ENCODE peak calls at places on chromosomes 4 and X, in four cellular contexts. One of them, this sample, is unnamed.

GRCh38 chrX:83508006-83508405 is at the start of gene POU3F4:
- DNase-seq in HL-60: no peak
- DNase-seq in esophagus squamous epithelium: no peak
- DNase-seq in transverse colon: no peak
- DNase-seq in this sample: peak; percentile 78

GRCh38 chr4:8402640-8403039 is 37.9 kb downstream of the ACOX3 start:
- DNase-seq in HL-60: no peak
- DNase-seq in esophagus squamous epithelium: no peak
- DNase-seq in transverse colon: no peak
- DNase-seq in this sample: no peak

GRCh38 chr4:77802406-77802805 is 16.8 kb downstream of the CNOT6L start:
- DNase-seq in HL-60: no peak
- DNase-seq in esophagus squamous epithelium: no peak
- DNase-seq in transverse colon: no peak
- DNase-seq in this sample: no peak

GRCh38 chr4:150164956-150165355 is 86.7 kb downstream of the DCLK2 start:
- DNase-seq in HL-60: no peak
- DNase-seq in esophagus squamous epithelium: no peak
- DNase-seq in transverse colon: no peak
- DNase-seq in this sample: no peak

GRCh38 chr4:41144812-41145211 is 69.5 kb downstream of the APBB2 start:
- DNase-seq in HL-60: no peak
- DNase-seq in esophagus squamous epithelium: no peak
- DNase-seq in transverse colon: no peak
- DNase-seq in this sample: no peak

GRCh38 chr4:169385356-169385755 is 114.6 kb upstream of the SH3RF1 start:
- DNase-seq in HL-60: no peak
- DNase-seq in esophagus squamous epithelium: no peak
- DNase-seq in transverse colon: no peak
- DNase-seq in this sample: no peak

GRCh38 chr4:165234766-165235165 is 27.4 kb downstream of the KLHL2 start:
- DNase-seq in HL-60: no peak
- DNase-seq in esophagus squamous epithelium: no peak
- DNase-seq in transverse colon: no peak
- DNase-seq in this sample: no peak

GRCh38 chr4:142671516-142671915 is 174.6 kb downstream of the INPP4B start:
- DNase-seq in HL-60: no peak
- DNase-seq in esophagus squamous epithelium: no peak
- DNase-seq in transverse colon: no peak
- DNase-seq in this sample: peak; percentile 2

GRCh38 chr4:77538144-77538543 is 67.5 kb upstream of the CXCL13 start:
- DNase-seq in HL-60: no peak
- DNase-seq in esophagus squamous epithelium: no peak
- DNase-seq in transverse colon: no peak
- DNase-seq in this sample: no peak

GRCh38 chr4:114694770-114695169 is 96.2 kb downstream of the UGT8 start:
- DNase-seq in HL-60: no peak
- DNase-seq in esophagus squamous epithelium: no peak
- DNase-seq in transverse colon: no peak
- DNase-seq in this sample: no peak

GRCh38 chrX:115372026-115372610 is 82.6 kb downstream of the LUZP4 start:
- DNase-seq in HL-60: no peak
- DNase-seq in esophagus squamous epithelium: no peak
- DNase-seq in transverse colon: no peak
- DNase-seq in this sample: no peak

GRCh38 chr4:64584981-64585557 is 175.8 kb upstream of the TECRL start:
- DNase-seq in HL-60: peak; percentile 12
- DNase-seq in esophagus squamous epithelium: no peak
- DNase-seq in transverse colon: no peak
- DNase-seq in this sample: peak; percentile 5

GRCh38 chr4:189046642-189047041 is 894.0 kb upstream of the FRG1 start:
- DNase-seq in HL-60: no peak
- DNase-seq in esophagus squamous epithelium: no peak
- DNase-seq in transverse colon: no peak
- DNase-seq in this sample: peak; percentile 42

GRCh38 chr4:24979554-24979953 is 51.2 kb downstream of the LGI2 start:
- DNase-seq in HL-60: peak; percentile 93
- DNase-seq in esophagus squamous epithelium: no peak
- DNase-seq in transverse colon: peak; percentile 20
- DNase-seq in this sample: no peak

GRCh38 chr4:88866862-88867550 is 169.4 kb upstream of the NAP1L5 start:
- DNase-seq in HL-60: no peak
- DNase-seq in esophagus squamous epithelium: no peak
- DNase-seq in transverse colon: no peak
- DNase-seq in this sample: no peak

GRCh38 chrX:105706041-105706440 is 116.3 kb upstream of the NRK start:
- DNase-seq in HL-60: no peak
- DNase-seq in esophagus squamous epithelium: no peak
- DNase-seq in transverse colon: no peak
- DNase-seq in this sample: no peak

GRCh38 chr4:4693258-4693657 is 151.4 kb upstream of the STX18 start:
- DNase-seq in HL-60: no peak
- DNase-seq in esophagus squamous epithelium: no peak
- DNase-seq in transverse colon: no peak
- DNase-seq in this sample: no peak

GRCh38 chr4:29704059-29704458 is 1016.1 kb upstream of the PCDH7 start:
- DNase-seq in HL-60: no peak
- DNase-seq in esophagus squamous epithelium: no peak
- DNase-seq in transverse colon: no peak
- DNase-seq in this sample: no peak

GRCh38 chrX:79573760-79574159 is 206.6 kb upstream of the ITM2A start:
- DNase-seq in HL-60: no peak
- DNase-seq in esophagus squamous epithelium: no peak
- DNase-seq in transverse colon: no peak
- DNase-seq in this sample: no peak

GRCh38 chr4:82711158-82711785 is 87.3 kb downstream of the SCD5 start:
- DNase-seq in HL-60: no peak
- DNase-seq in esophagus squamous epithelium: no peak
- DNase-seq in transverse colon: no peak
- DNase-seq in this sample: no peak

GRCh38 chr4:169120624-169121023 is 110.6 kb upstream of the CBR4 start:
- DNase-seq in HL-60: no peak
- DNase-seq in esophagus squamous epithelium: no peak
- DNase-seq in transverse colon: no peak
- DNase-seq in this sample: no peak

GRCh38 chr4:41517747-41518146 is 20.2 kb upstream of the LIMCH1 start:
- DNase-seq in HL-60: no peak
- DNase-seq in esophagus squamous epithelium: no peak
- DNase-seq in transverse colon: no peak
- DNase-seq in this sample: no peak

GRCh38 chrX:7147431-7147977 is at the start of gene STS:
- DNase-seq in HL-60: no peak
- DNase-seq in esophagus squamous epithelium: peak; percentile 6
- DNase-seq in transverse colon: peak; percentile 52
- DNase-seq in this sample: no peak

GRCh38 chr4:89357787-89358186 is 50.2 kb upstream of the GPRIN3 start:
- DNase-seq in HL-60: no peak
- DNase-seq in esophagus squamous epithelium: no peak
- DNase-seq in transverse colon: no peak
- DNase-seq in this sample: no peak

GRCh38 chr4:115376866-115377265 is 263.4 kb upstream of the NDST4 start:
- DNase-seq in HL-60: no peak
- DNase-seq in esophagus squamous epithelium: no peak
- DNase-seq in transverse colon: no peak
- DNase-seq in this sample: no peak

GRCh38 chr4:139955600-139955999 is 198.4 kb downstream of the MAML3 start:
- DNase-seq in HL-60: no peak
- DNase-seq in esophagus squamous epithelium: no peak
- DNase-seq in transverse colon: no peak
- DNase-seq in this sample: peak; percentile 17

GRCh38 chr4:55635760-55636621 is at the start of gene NMU:
- DNase-seq in HL-60: no peak
- DNase-seq in esophagus squamous epithelium: no peak
- DNase-seq in transverse colon: peak; percentile 54
- DNase-seq in this sample: peak; percentile 77

GRCh38 chr4:72909461-72909860 is 160.1 kb downstream of the COX18 start:
- DNase-seq in HL-60: no peak
- DNase-seq in esophagus squamous epithelium: no peak
- DNase-seq in transverse colon: no peak
- DNase-seq in this sample: peak; percentile 70

GRCh38 chrX:70478521-70478920 is 33.9 kb downstream of the DLG3 start:
- DNase-seq in HL-60: no peak
- DNase-seq in esophagus squamous epithelium: no peak
- DNase-seq in transverse colon: no peak
- DNase-seq in this sample: no peak

GRCh38 chrX:108167211-108167872 is 75.8 kb downstream of the ATG4A start:
- DNase-seq in HL-60: no peak
- DNase-seq in esophagus squamous epithelium: no peak
- DNase-seq in transverse colon: no peak
- DNase-seq in this sample: no peak

GRCh38 chr4:74451214-74451661 is 6.3 kb downstream of the AREG start:
- DNase-seq in HL-60: peak; percentile 38
- DNase-seq in esophagus squamous epithelium: no peak
- DNase-seq in transverse colon: no peak
- DNase-seq in this sample: no peak

GRCh38 chr4:178198691-178199090 is 756.5 kb upstream of the AGA start:
- DNase-seq in HL-60: no peak
- DNase-seq in esophagus squamous epithelium: no peak
- DNase-seq in transverse colon: no peak
- DNase-seq in this sample: no peak

GRCh38 chrX:5708209-5708608 is 520.5 kb downstream of the NLGN4X start:
- DNase-seq in HL-60: no peak
- DNase-seq in esophagus squamous epithelium: no peak
- DNase-seq in transverse colon: no peak
- DNase-seq in this sample: no peak

GRCh38 chr4:152430507-152430906 is 105.4 kb downstream of the FBXW7 start:
- DNase-seq in HL-60: no peak
- DNase-seq in esophagus squamous epithelium: no peak
- DNase-seq in transverse colon: no peak
- DNase-seq in this sample: no peak

GRCh38 chrX:40908857-40909475 is 173.6 kb upstream of the MED14 start:
- DNase-seq in HL-60: no peak
- DNase-seq in esophagus squamous epithelium: no peak
- DNase-seq in transverse colon: no peak
- DNase-seq in this sample: no peak

GRCh38 chrX:48071986-48072605 is 656 bp upstream of the ZNF630 start:
- DNase-seq in HL-60: no peak
- DNase-seq in esophagus squamous epithelium: no peak
- DNase-seq in transverse colon: no peak
- DNase-seq in this sample: no peak
- H3K4me3 ChIP-seq in HL-60: no peak overlapping the region
- H3K4me3 ChIP-seq in esophagus squamous epithelium: peak overlapping the region; percentile 56
- H3K4me3 ChIP-seq in transverse colon: peak overlapping the region; percentile 72
- H3K4me3 ChIP-seq in this sample: no peak overlapping the region

DNA sequence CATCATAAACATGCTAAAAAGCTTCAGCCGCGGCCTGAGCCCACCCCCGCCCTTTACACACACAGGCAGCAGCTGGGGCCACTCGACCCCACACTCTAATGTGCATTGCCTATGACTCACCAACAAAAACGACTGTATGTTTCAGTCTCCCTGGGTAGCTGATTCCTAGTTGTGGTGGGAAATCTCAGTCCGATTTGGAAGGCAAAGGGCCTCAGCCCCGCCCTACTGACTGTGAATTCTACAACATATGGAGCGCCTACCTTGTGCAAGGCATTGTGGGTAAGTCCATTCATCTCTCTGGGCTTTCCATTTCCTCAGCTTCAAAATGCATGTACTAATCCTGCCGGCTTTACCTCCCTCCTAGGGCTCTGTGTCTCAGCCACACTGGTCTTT is 60.2 kb downstream of the RTL9 start:
- DNase-seq in HL-60: no peak
- DNase-seq in esophagus squamous epithelium: no peak
- DNase-seq in transverse colon: no peak
- DNase-seq in this sample: no peak
- H3K4me3 ChIP-seq in HL-60: no peak overlapping the region
- H3K4me3 ChIP-seq in esophagus squamous epithelium: no peak overlapping the region
- H3K4me3 ChIP-seq in transverse colon: no peak overlapping the region
- H3K4me3 ChIP-seq in this sample: no peak overlapping the region

DNA sequence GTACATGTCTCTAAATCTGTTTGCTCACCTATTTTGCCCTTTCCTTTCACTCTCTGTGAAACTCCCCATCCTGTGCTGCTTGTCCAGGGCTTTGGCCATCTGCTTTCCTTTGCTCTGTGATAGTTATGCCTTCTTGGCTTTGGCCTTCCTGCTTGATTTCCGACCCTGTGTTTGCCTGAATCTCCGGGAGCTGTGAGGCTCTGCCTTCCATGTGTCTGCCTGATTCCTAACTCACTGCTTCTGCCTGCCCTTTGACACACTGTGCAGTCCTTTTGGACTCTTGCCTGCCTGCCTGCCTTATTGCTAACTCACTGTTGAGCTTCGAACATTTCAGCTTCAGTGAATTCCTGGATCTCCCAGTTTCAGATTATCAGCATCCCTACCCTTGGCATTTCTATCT is 143.1 kb downstream of the C4orf33 start:
- DNase-seq in HL-60: no peak
- DNase-seq in esophagus squamous epithelium: no peak
- DNase-seq in transverse colon: peak; percentile 35
- DNase-seq in this sample: no peak
- H3K4me3 ChIP-seq in HL-60: no peak overlapping the region
- H3K4me3 ChIP-seq in esophagus squamous epithelium: no peak overlapping the region
- H3K4me3 ChIP-seq in transverse colon: no peak overlapping the region
- H3K4me3 ChIP-seq in this sample: no peak overlapping the region

GRCh38 chr4:119212251-119212963 is at the start of gene USP53:
- DNase-seq in HL-60: peak; percentile 69
- DNase-seq in esophagus squamous epithelium: peak; percentile 82
- DNase-seq in transverse colon: peak; percentile 99
- DNase-seq in this sample: peak; percentile 96

GRCh38 chr4:119212964-119213606 is 572 bp downstream of the USP53 start:
- DNase-seq in HL-60: no peak
- DNase-seq in esophagus squamous epithelium: peak; percentile 39
- DNase-seq in transverse colon: peak; percentile 85
- DNase-seq in this sample: peak; percentile 72

GRCh38 chr4:119221412-119221811 is 8.9 kb downstream of the USP53 start:
- DNase-seq in HL-60: no peak
- DNase-seq in esophagus squamous epithelium: no peak
- DNase-seq in transverse colon: no peak
- DNase-seq in this sample: no peak

DNA sequence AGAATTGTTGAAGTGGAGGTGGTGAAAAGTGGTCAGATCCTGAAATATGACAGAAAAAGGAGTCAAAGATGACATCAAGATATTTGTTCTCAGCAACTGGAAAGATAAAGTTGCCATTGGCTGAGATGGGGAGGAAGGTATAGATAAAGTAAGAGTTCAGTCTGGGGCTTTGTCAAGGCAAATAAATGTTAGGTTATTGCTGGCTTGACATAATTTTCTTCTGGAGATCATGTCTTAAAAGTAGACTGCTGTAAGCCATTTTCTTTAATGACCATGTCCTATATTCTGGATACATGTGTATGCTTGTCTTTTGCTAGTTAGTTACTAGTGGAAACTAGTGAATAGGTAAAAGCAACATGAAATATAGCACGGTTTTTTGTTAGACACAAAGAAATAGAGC is 5.6 kb downstream of the USP53 start:
- DNase-seq in HL-60: no peak
- DNase-seq in esophagus squamous epithelium: no peak
- DNase-seq in transverse colon: no peak
- DNase-seq in this sample: no peak
- H3K4me3 ChIP-seq in HL-60: no peak overlapping the region
- H3K4me3 ChIP-seq in esophagus squamous epithelium: no peak overlapping the region
- H3K4me3 ChIP-seq in transverse colon: no peak overlapping the region
- H3K4me3 ChIP-seq in this sample: no peak overlapping the region

GRCh38 chr4:1192493-1193205 is 20.3 kb upstream of the SPON2 start:
- DNase-seq in HL-60: no peak
- DNase-seq in esophagus squamous epithelium: no peak
- DNase-seq in transverse colon: peak; percentile 23
- DNase-seq in this sample: peak; percentile 50
- H3K4me3 ChIP-seq in HL-60: no peak overlapping the region
- H3K4me3 ChIP-seq in esophagus squamous epithelium: no peak overlapping the region
- H3K4me3 ChIP-seq in transverse colon: no peak overlapping the region
- H3K4me3 ChIP-seq in this sample: no peak overlapping the region